ENCODE peak calls at places on chromosomes 1 and 21, in nine cellular contexts. X is fibroblast of the aortic adventitia; J is SJSA1; K is astrocyte of the hippocampus; H is aorta; V is neuronal stem cell; C is GM12865; G is effector memory CD8-positive, alpha-beta T cell; O is NCI-H2171. Y is an unnamed sample.

GRCh38 chr21:21045538-21045937 is 47.3 kb downstream of the NCAM2 start:
- DNase-seq in X (peak), J (no peak), K (peak), H (no peak), V (no peak), C (no peak), G (no peak), O (no peak), Y (no peak)

GRCh38 chr1:185345913-185346717 is 29.1 kb upstream of the IVNS1ABP start:
- DNase-seq in X (no peak), J (no peak), K (no peak), H (no peak), V (no peak), C (no peak), G (no peak), O (no peak), Y (peak)

GRCh38 chr1:8040586-8040985 is 14.5 kb upstream of the ERRFI1 start:
- DNase-seq in X (peak), J (peak), K (peak), H (peak), V (no peak), C (no peak), G (no peak), O (no peak), Y (no peak)

GRCh38 chr1:75136921-75137641 is 2.9 kb downstream of the LHX8 start:
- DNase-seq in X (no peak), J (peak), K (no peak), H (no peak), V (no peak), C (no peak), G (no peak), O (no peak), Y (no peak)

GRCh38 chr1:155226910-155227260 is 18.4 kb downstream of the MTX1 start:
- DNase-seq in X (no peak), J (peak), K (peak), H (peak), V (peak), C (peak), G (no peak), O (peak), Y (no peak)

GRCh38 chr1:99560192-99561040 is 85.5 kb upstream of the PALMD start:
- DNase-seq in X (no peak), J (no peak), K (no peak), H (no peak), V (no peak), C (no peak), G (no peak), O (no peak), Y (no peak)

GRCh38 chr21:42614391-42614790 is 39.0 kb upstream of the PDE9A start:
- DNase-seq in X (no peak), J (no peak), K (no peak), H (no peak), V (no peak), C (no peak), G (peak), O (no peak), Y (no peak)

GRCh38 chr1:97505816-97506215 is 415.0 kb downstream of the DPYD start:
- DNase-seq in X (no peak), J (no peak), K (no peak), H (no peak), V (no peak), C (peak), G (no peak), O (no peak), Y (no peak)

GRCh38 chr1:78651247-78651646 is 1.6 kb downstream of the IFI44 start:
- DNase-seq in X (no peak), J (peak), K (no peak), H (no peak), V (no peak), C (no peak), G (no peak), O (no peak), Y (no peak)

GRCh38 chr21:36433011-36433709 is 46.8 kb downstream of the CLDN14 start:
- DNase-seq in X (no peak), J (no peak), K (no peak), H (no peak), V (no peak), C (no peak), G (no peak), O (no peak), Y (no peak)

GRCh38 chr1:59427155-59427554 is 130.3 kb downstream of the FGGY start:
- DNase-seq in X (no peak), J (peak), K (no peak), H (no peak), V (no peak), C (no peak), G (no peak), O (peak), Y (no peak)

GRCh38 chr1:102466487-102466886 is 469.8 kb upstream of the OLFM3 start:
- DNase-seq in X (no peak), J (no peak), K (no peak), H (no peak), V (no peak), C (no peak), G (no peak), O (no peak), Y (no peak)

GRCh38 chr1:113677250-113678158 is 81.8 kb downstream of the PHTF1 start:
- DNase-seq in X (peak), J (peak), K (peak), H (no peak), V (peak), C (peak), G (peak), O (peak), Y (peak)

GRCh38 chr1:53087332-53088285 is 25.6 kb downstream of the PODN start:
- DNase-seq in X (no peak), J (no peak), K (no peak), H (no peak), V (no peak), C (no peak), G (no peak), O (no peak), Y (no peak)

GRCh38 chr1:165144757-165145397 is 211.6 kb downstream of the LMX1A start:
- DNase-seq in X (peak), J (peak), K (peak), H (no peak), V (peak), C (peak), G (no peak), O (peak), Y (peak)